ENCODE peak calls at places on chromosomes 1 and 21, in five cellular contexts. Y is breast epithelium, S is GM23248, E is colonic mucosa, L is endothelial cell of umbilical vein. X is an unnamed sample. For H3K36me3, the result is how much of the 10 kb centered on the place peaks cover.

GRCh38 chr1:98661544-98662353 is at the start of gene SNX7:
- DNase-seq in S (peak), Y (peak), L (peak), E (peak), X (peak)

GRCh38 chr1:208190784-208191183 is 53.4 kb downstream of the PLXNA2 start:
- DNase-seq in L (no peak), E (no peak), S (no peak), Y (no peak), X (no peak)

GRCh38 chr21:43195131-43196021 is 26.6 kb downstream of the CRYAA start:
- DNase-seq in E (peak), Y (peak), L (no peak), S (no peak), X (no peak)

GRCh38 chr1:66682106-66682505 is 70.2 kb upstream of the DYNLT5 start:
- DNase-seq in L (no peak), Y (no peak), E (no peak), S (no peak), X (no peak)

GRCh38 chr1:7042322-7043231 is 257.3 kb downstream of the CAMTA1 start:
- DNase-seq in L (peak), S (peak), E (no peak), Y (no peak), X (peak)

GRCh38 chr21:42532466-42533181 is 19.0 kb downstream of the SLC37A1 start:
- DNase-seq in S (no peak), L (no peak), Y (no peak), E (peak), X (no peak)

GRCh38 chr1:230265200-230266115 is 160.7 kb downstream of the PGBD5 start:
- DNase-seq in S (no peak), L (no peak), E (no peak), Y (peak), X (no peak)

GRCh38 chr1:44036409-44037111 is 5.3 kb upstream of the SLC6A9 start:
- DNase-seq in S (peak), Y (no peak), E (peak), L (peak), X (peak)

GRCh38 chr21:37921091-37921490 is 4.8 kb upstream of the KCNJ6 start:
- DNase-seq in E (no peak), L (no peak), S (peak), Y (no peak), X (no peak)

GRCh38 chr21:19523066-19523465 is 1119.5 kb upstream of the TMPRSS15 start:
- DNase-seq in S (no peak), Y (no peak), L (no peak), E (no peak), X (no peak)

GRCh38 chr1:207814469-207814868 is 62.6 kb downstream of the CD46 start:
- DNase-seq in S (no peak), E (no peak), Y (no peak), L (no peak), X (no peak)

GRCh38 chr1:70994753-70995152 is 52.9 kb downstream of the PTGER3 start:
- DNase-seq in Y (no peak), E (no peak), L (no peak), S (no peak), X (no peak)

GRCh38 chr1:159804924-159805323 is 2.8 kb downstream of the FCRL6 start:
- DNase-seq in E (no peak), S (peak), L (no peak), Y (no peak), X (peak)

GRCh38 chr1:92882817-92883216 is 51.0 kb downstream of the RPL5 start:
- DNase-seq in S (peak), E (no peak), Y (no peak), L (no peak), X (peak)

GRCh38 chr1:64167176-64167575 is 36.2 kb upstream of the UBE2U start:
- DNase-seq in L (no peak), Y (no peak), E (no peak), S (peak), X (no peak)

GRCh38 chr1:48049823-48050539 is 52.8 kb upstream of the TRABD2B start:
- DNase-seq in S (peak), L (no peak), E (no peak), Y (no peak), X (no peak)

GRCh38 chr1:29800522-29800956 is 564.2 kb downstream of the PTPRU start:
- DNase-seq in L (no peak), E (no peak), S (no peak), Y (no peak), X (peak)

GRCh38 chr1:212452323-212453155 is 19.8 kb downstream of the NENF start:
- DNase-seq in L (peak), Y (no peak), E (no peak), S (peak), X (no peak)

GRCh38 chr1:229388876-229389580 is 44.9 kb downstream of the ACTA1 start:
- DNase-seq in E (no peak), S (peak), Y (no peak), L (no peak), X (peak)

GRCh38 chr1:154212083-154212482 is 6.0 kb upstream of the CFAP141 start:
- DNase-seq in Y (no peak), S (no peak), L (no peak), E (no peak), X (no peak)

GRCh38 chr1:154208677-154209390 is 2.7 kb upstream of the CFAP141 start:
- DNase-seq in Y (no peak), E (no peak), L (no peak), S (no peak), X (no peak)

GRCh38 chr1:154218545-154218944 is 2.2 kb upstream of the UBAP2L start:
- DNase-seq in Y (no peak), L (no peak), E (no peak), S (no peak), X (no peak)

DNA sequence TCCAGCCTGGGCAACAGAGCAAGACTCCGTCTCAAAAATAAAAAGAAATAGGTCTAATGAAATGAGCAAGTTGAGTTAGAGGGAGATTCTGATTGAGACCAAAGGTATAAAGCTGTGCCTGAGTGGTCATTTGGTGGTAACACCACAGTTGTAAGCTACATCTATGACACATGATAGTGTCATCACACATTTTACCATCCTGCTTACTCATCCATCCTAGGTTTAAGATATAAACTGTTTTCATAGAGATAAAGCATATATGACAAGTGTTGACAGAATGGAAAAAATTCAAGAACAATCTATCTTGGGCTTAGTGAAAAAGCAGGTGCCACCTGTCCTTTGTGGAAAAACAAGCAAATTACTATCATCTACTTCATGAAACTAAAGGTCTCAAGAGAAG is 7.1 kb upstream of the CFAP141 start:
- DNase-seq in L (no peak), E (no peak), S (peak), Y (no peak), X (peak)
- H3K36me3 ChIP-seq in L (under half), E (under half), S (half or more), Y (under half), X (under half)

GRCh38 chr1:235108876-235109275 is 19.8 kb downstream of the TOMM20 start:
- DNase-seq in L (no peak), Y (no peak), E (no peak), S (no peak), X (no peak)
- H3K36me3 ChIP-seq in L (under half), Y (under half), E (under half), S (under half), X (under half)

GRCh38 chr1:197096137-197096536 is 29.1 kb upstream of the F13B start:
- DNase-seq in Y (no peak), L (no peak), S (no peak), E (no peak), X (peak)
- H3K36me3 ChIP-seq in Y (under half), L (under half), S (under half), E (under half), X (under half)

GRCh38 chr1:200147094-200147493 is 119.6 kb downstream of the NR5A2 start:
- DNase-seq in L (no peak), E (no peak), Y (no peak), S (no peak), X (no peak)
- H3K36me3 ChIP-seq in L (under half), E (under half), Y (under half), S (under half), X (under half)

X was measured in bronchial epithelial cell.